ENCODE peak calls at places on chromosomes 13 and 19, in eight cellular contexts. One of them, this sample, is unnamed.

GRCh38 chr19:54460230-54461005 is 3.2 kb downstream of the LENG9 start:
- DNase-seq in T-helper 2 cell: no peak
- DNase-seq in activated CD4-positive, alpha-beta T cell treated with anti-CD3 and anti-CD28 coated beads, Interleukin-2, amount 50 U/mL, for 48 hours: no peak
- DNase-seq in mammary epithelial cell: no peak
- DNase-seq in T-helper 22 cell: no peak
- DNase-seq in H7: peak
- DNase-seq in naive thymus-derived CD8-positive, alpha-beta T cell: no peak
- DNase-seq in germinal center: no peak
- DNase-seq in this sample: no peak

GRCh38 chr13:43185206-43185605 is 161.8 kb downstream of the DNAJC15 start:
- DNase-seq in H7: no peak
- DNase-seq in activated CD4-positive, alpha-beta T cell treated with anti-CD3 and anti-CD28 coated beads, Interleukin-2, amount 50 U/mL, for 48 hours: no peak
- DNase-seq in germinal center: no peak
- DNase-seq in naive thymus-derived CD8-positive, alpha-beta T cell: no peak
- DNase-seq in mammary epithelial cell: no peak
- DNase-seq in T-helper 2 cell: no peak
- DNase-seq in T-helper 22 cell: no peak
- DNase-seq in this sample: no peak

GRCh38 chr19:39982883-39983282 is 11.9 kb downstream of the PSMC4 start:
- DNase-seq in T-helper 2 cell: no peak
- DNase-seq in germinal center: no peak
- DNase-seq in T-helper 22 cell: no peak
- DNase-seq in activated CD4-positive, alpha-beta T cell treated with anti-CD3 and anti-CD28 coated beads, Interleukin-2, amount 50 U/mL, for 48 hours: no peak
- DNase-seq in naive thymus-derived CD8-positive, alpha-beta T cell: no peak
- DNase-seq in H7: no peak
- DNase-seq in mammary epithelial cell: no peak
- DNase-seq in this sample: no peak

GRCh38 chr13:24050796-24051715 is 109.5 kb upstream of the SPATA13 start:
- DNase-seq in activated CD4-positive, alpha-beta T cell treated with anti-CD3 and anti-CD28 coated beads, Interleukin-2, amount 50 U/mL, for 48 hours: no peak
- DNase-seq in germinal center: no peak
- DNase-seq in T-helper 2 cell: no peak
- DNase-seq in mammary epithelial cell: peak
- DNase-seq in H7: no peak
- DNase-seq in T-helper 22 cell: no peak
- DNase-seq in naive thymus-derived CD8-positive, alpha-beta T cell: no peak
- DNase-seq in this sample: no peak

GRCh38 chr13:28699246-28699645 is 19.5 kb downstream of the SLC46A3 start:
- DNase-seq in T-helper 22 cell: no peak
- DNase-seq in T-helper 2 cell: no peak
- DNase-seq in H7: no peak
- DNase-seq in naive thymus-derived CD8-positive, alpha-beta T cell: no peak
- DNase-seq in mammary epithelial cell: no peak
- DNase-seq in germinal center: no peak
- DNase-seq in activated CD4-positive, alpha-beta T cell treated with anti-CD3 and anti-CD28 coated beads, Interleukin-2, amount 50 U/mL, for 48 hours: no peak
- DNase-seq in this sample: no peak

GRCh38 chr19:43957891-43958290 is 6.9 kb downstream of the ZNF221 start:
- DNase-seq in germinal center: no peak
- DNase-seq in mammary epithelial cell: no peak
- DNase-seq in H7: no peak
- DNase-seq in activated CD4-positive, alpha-beta T cell treated with anti-CD3 and anti-CD28 coated beads, Interleukin-2, amount 50 U/mL, for 48 hours: no peak
- DNase-seq in T-helper 22 cell: no peak
- DNase-seq in T-helper 2 cell: no peak
- DNase-seq in naive thymus-derived CD8-positive, alpha-beta T cell: no peak
- DNase-seq in this sample: peak

GRCh38 chr13:75173457-75174356 is 308.3 kb downstream of the TBC1D4 start:
- DNase-seq in mammary epithelial cell: no peak
- DNase-seq in germinal center: no peak
- DNase-seq in activated CD4-positive, alpha-beta T cell treated with anti-CD3 and anti-CD28 coated beads, Interleukin-2, amount 50 U/mL, for 48 hours: no peak
- DNase-seq in naive thymus-derived CD8-positive, alpha-beta T cell: peak
- DNase-seq in H7: peak
- DNase-seq in T-helper 22 cell: no peak
- DNase-seq in T-helper 2 cell: no peak
- DNase-seq in this sample: no peak

GRCh38 chr13:113291997-113292862 is 4.8 kb upstream of the LAMP1 start:
- DNase-seq in germinal center: no peak
- DNase-seq in mammary epithelial cell: peak
- DNase-seq in activated CD4-positive, alpha-beta T cell treated with anti-CD3 and anti-CD28 coated beads, Interleukin-2, amount 50 U/mL, for 48 hours: peak
- DNase-seq in H7: peak
- DNase-seq in T-helper 2 cell: no peak
- DNase-seq in T-helper 22 cell: no peak
- DNase-seq in naive thymus-derived CD8-positive, alpha-beta T cell: no peak
- DNase-seq in this sample: peak

GRCh38 chr19:43362745-43363144 is 9.3 kb downstream of the CD177 start:
- DNase-seq in naive thymus-derived CD8-positive, alpha-beta T cell: no peak
- DNase-seq in T-helper 2 cell: no peak
- DNase-seq in H7: no peak
- DNase-seq in mammary epithelial cell: no peak
- DNase-seq in T-helper 22 cell: no peak
- DNase-seq in germinal center: no peak
- DNase-seq in activated CD4-positive, alpha-beta T cell treated with anti-CD3 and anti-CD28 coated beads, Interleukin-2, amount 50 U/mL, for 48 hours: no peak
- DNase-seq in this sample: no peak

GRCh38 chr19:15358918-15359317 is 20.7 kb downstream of the AKAP8 start:
- DNase-seq in H7: peak
- DNase-seq in mammary epithelial cell: no peak
- DNase-seq in T-helper 2 cell: no peak
- DNase-seq in activated CD4-positive, alpha-beta T cell treated with anti-CD3 and anti-CD28 coated beads, Interleukin-2, amount 50 U/mL, for 48 hours: no peak
- DNase-seq in germinal center: no peak
- DNase-seq in T-helper 22 cell: no peak
- DNase-seq in naive thymus-derived CD8-positive, alpha-beta T cell: no peak
- DNase-seq in this sample: no peak

GRCh38 chr19:14686411-14686810 is 3.4 kb upstream of the ZNF333 start:
- DNase-seq in H7: no peak
- DNase-seq in germinal center: peak
- DNase-seq in mammary epithelial cell: peak
- DNase-seq in naive thymus-derived CD8-positive, alpha-beta T cell: no peak
- DNase-seq in T-helper 22 cell: no peak
- DNase-seq in activated CD4-positive, alpha-beta T cell treated with anti-CD3 and anti-CD28 coated beads, Interleukin-2, amount 50 U/mL, for 48 hours: peak
- DNase-seq in T-helper 2 cell: no peak
- DNase-seq in this sample: peak

GRCh38 chr19:18590273-18591272 is 2.0 kb downstream of the REX1BD start:
- DNase-seq in activated CD4-positive, alpha-beta T cell treated with anti-CD3 and anti-CD28 coated beads, Interleukin-2, amount 50 U/mL, for 48 hours: peak
- DNase-seq in germinal center: no peak
- DNase-seq in T-helper 2 cell: no peak
- DNase-seq in H7: peak
- DNase-seq in T-helper 22 cell: no peak
- DNase-seq in mammary epithelial cell: peak
- DNase-seq in naive thymus-derived CD8-positive, alpha-beta T cell: no peak
- DNase-seq in this sample: peak

GRCh38 chr13:36297259-36297599 is 385 bp downstream of the CCDC169 start:
- DNase-seq in germinal center: no peak
- DNase-seq in H7: no peak
- DNase-seq in T-helper 2 cell: no peak
- DNase-seq in naive thymus-derived CD8-positive, alpha-beta T cell: no peak
- DNase-seq in mammary epithelial cell: no peak
- DNase-seq in T-helper 22 cell: no peak
- DNase-seq in activated CD4-positive, alpha-beta T cell treated with anti-CD3 and anti-CD28 coated beads, Interleukin-2, amount 50 U/mL, for 48 hours: no peak
- DNase-seq in this sample: peak

GRCh38 chr19:29678484-29679106 is 13.3 kb downstream of the PLEKHF1 start:
- DNase-seq in mammary epithelial cell: no peak
- DNase-seq in T-helper 2 cell: no peak
- DNase-seq in naive thymus-derived CD8-positive, alpha-beta T cell: no peak
- DNase-seq in germinal center: no peak
- DNase-seq in activated CD4-positive, alpha-beta T cell treated with anti-CD3 and anti-CD28 coated beads, Interleukin-2, amount 50 U/mL, for 48 hours: no peak
- DNase-seq in T-helper 22 cell: no peak
- DNase-seq in H7: peak
- DNase-seq in this sample: no peak

GRCh38 chr13:88948501-88948900 is 1277.3 kb downstream of the SLITRK5 start:
- DNase-seq in mammary epithelial cell: no peak
- DNase-seq in T-helper 2 cell: no peak
- DNase-seq in naive thymus-derived CD8-positive, alpha-beta T cell: no peak
- DNase-seq in T-helper 22 cell: no peak
- DNase-seq in activated CD4-positive, alpha-beta T cell treated with anti-CD3 and anti-CD28 coated beads, Interleukin-2, amount 50 U/mL, for 48 hours: no peak
- DNase-seq in germinal center: no peak
- DNase-seq in H7: no peak
- DNase-seq in this sample: no peak

This sample was measured in choroid plexus epithelial cell.